ENCODE peak calls at places on chromosomes 16 and 17, in four cellular contexts. Y, K, F and T are unnamed samples. For H3K27me3, the result is how much of the 10 kb centered on the place peaks cover.

GRCh38 chr16:17354121-17354750 is 116.5 kb downstream of the XYLT1 start:
- DNase-seq in Y (no peak), F (no peak), K (no peak), T (peak)

GRCh38 chr17:43579570-43580140 is 33.5 kb upstream of the ETV4 start:
- DNase-seq in Y (no peak), F (peak), K (no peak), T (no peak)

GRCh38 chr17:79549111-79549915 is 61.5 kb downstream of the RBFOX3 start:
- DNase-seq in Y (peak), K (no peak), F (no peak), T (no peak)

GRCh38 chr17:68033636-68034451 is 1.7 kb upstream of the KPNA2 start:
- DNase-seq in K (no peak), Y (peak), F (no peak), T (no peak)

GRCh38 chr16:22075043-22075757 is 17.1 kb upstream of the VWA3A start:
- DNase-seq in Y (no peak), F (peak), K (no peak), T (no peak)

GRCh38 chr16:35735403-35736251 is 2276.2 kb downstream of the TP53TG3F start:
- DNase-seq in F (no peak), Y (peak), K (no peak), T (no peak)

GRCh38 chr17:41212524-41213169 is 13.8 kb upstream of the KRTAP9-2 start:
- DNase-seq in Y (no peak), F (no peak), K (no peak), T (no peak)

GRCh38 chr16:6016530-6017184 is 919.1 kb upstream of the EEF2KMT start:
- DNase-seq in K (no peak), F (peak), Y (peak), T (no peak)

GRCh38 chr17:42553866-42554249 is 1.1 kb downstream of the HSD17B1 start:
- DNase-seq in F (peak), Y (no peak), K (no peak), T (no peak)

GRCh38 chr17:49965522-49965905 is 3.5 kb upstream of the DLX4 start:
- DNase-seq in K (no peak), F (no peak), Y (peak), T (no peak)

GRCh38 chr16:54430491-54431030 is 144.0 kb upstream of the IRX3 start:
- DNase-seq in Y (peak), F (no peak), K (no peak), T (no peak)

GRCh38 chr17:927611-928461 is 51.7 kb downstream of the NXN start:
- DNase-seq in K (no peak), F (peak), Y (peak), T (no peak)

GRCh38 chr17:57609878-57610270 is 135.2 kb downstream of the CCDC182 start:
- DNase-seq in Y (no peak), F (no peak), K (no peak), T (no peak)

GRCh38 chr17:78888911-78889496 is 14.0 kb downstream of the CEP295NL start:
- DNase-seq in Y (no peak), K (no peak), F (no peak), T (no peak)

GRCh38 chr16:75064403-75065148 is 52.0 kb downstream of the LDHD start:
- DNase-seq in Y (no peak), K (no peak), F (no peak), T (no peak)

GRCh38 chr17:14352139-14352538 is 51.3 kb downstream of the HS3ST3B1 start:
- DNase-seq in K (no peak), Y (no peak), F (no peak), T (no peak)

GRCh38 chr17:30113213-30113612 is 3.4 kb upstream of the NSRP1 start:
- DNase-seq in Y (no peak), F (peak), K (no peak), T (no peak)

GRCh38 chr17:43673516-43674323 is 12.0 kb upstream of the MEOX1 start:
- DNase-seq in K (peak), F (peak), Y (peak), T (peak)

GRCh38 chr16:55817236-55817912 is 15.5 kb downstream of the CES1 start:
- DNase-seq in Y (no peak), K (no peak), F (peak), T (no peak)

GRCh38 chr16:1876468-1876867 is 4.5 kb upstream of the MEIOB start:
- DNase-seq in F (no peak), K (no peak), Y (no peak), T (no peak)

GRCh38 chr17:72188801-72189200 is 68.0 kb downstream of the SOX9 start:
- DNase-seq in K (no peak), F (no peak), Y (no peak), T (no peak)

GRCh38 chr17:21361020-21361809 is 14.9 kb upstream of the KCNJ12 start:
- DNase-seq in Y (no peak), K (no peak), F (no peak), T (no peak)

GRCh38 chr17:61897548-61898180 is 30.1 kb downstream of the INTS2 start:
- DNase-seq in K (no peak), Y (peak), F (no peak), T (no peak)

GRCh38 chr16:66152841-66153525 is 213.5 kb upstream of the CDH5 start:
- DNase-seq in F (no peak), Y (no peak), K (no peak), T (no peak)

GRCh38 chr17:76793775-76794174 is 55.9 kb downstream of the MFSD11 start:
- DNase-seq in Y (peak), K (no peak), F (peak), T (no peak)

GRCh38 chr16:23869052-23869451 is 33.3 kb downstream of the PRKCB start:
- DNase-seq in Y (peak), F (no peak), K (no peak), T (no peak)

GRCh38 chr17:43034623-43035293 is 9.7 kb downstream of the RND2 start:
- DNase-seq in F (no peak), Y (peak), K (no peak), T (no peak)

GRCh38 chr17:55420776-55421178 is 858 bp downstream of the MMD start:
- DNase-seq in K (peak), F (peak), Y (peak), T (peak)

GRCh38 chr17:8959312-8959918 is 6.1 kb downstream of the PIK3R5 start:
- DNase-seq in F (no peak), K (no peak), Y (no peak), T (no peak)

DNA sequence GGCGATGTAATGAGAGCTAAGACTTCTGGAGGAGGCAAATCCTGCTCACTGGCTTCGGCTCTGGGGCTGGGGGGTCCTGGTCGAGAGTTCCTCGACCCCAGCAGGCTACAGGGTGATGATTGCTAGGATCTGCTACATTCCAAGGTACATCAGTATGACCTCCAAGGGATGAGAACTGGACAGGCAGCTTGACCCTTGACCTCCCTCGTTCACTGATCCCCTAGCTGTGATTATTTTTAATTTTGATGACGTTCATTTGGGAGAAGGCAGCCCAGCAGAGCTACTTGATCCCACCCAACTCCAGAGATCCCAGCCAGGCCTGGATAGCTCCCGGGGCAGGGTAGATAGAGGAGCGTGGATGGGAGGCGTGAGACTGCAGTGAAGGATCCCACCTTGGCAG is 242.3 kb downstream of the MAF start:
- DNase-seq in Y (no peak), K (no peak), F (no peak), T (no peak)
- H3K27me3 ChIP-seq in Y (under half), K (under half), F (under half), T (under half)

GRCh38 chr16:87602821-87603683 is 744 bp downstream of the JPH3 start:
- DNase-seq in K (no peak), F (no peak), Y (peak), T (no peak)
- H3K27me3 ChIP-seq in K (under half), F (under half), Y (under half), T (half or more)

GRCh38 chr17:36926226-36926625 is 11.0 kb upstream of the LHX1 start:
- DNase-seq in Y (peak), K (no peak), F (no peak), T (no peak)
- H3K27me3 ChIP-seq in Y (under half), K (under half), F (under half), T (half or more)

GRCh38 chr17:7719661-7720060 is 2.1 kb downstream of the DNAH2 start:
- DNase-seq in Y (no peak), K (no peak), F (no peak), T (no peak)
- H3K27me3 ChIP-seq in Y (under half), K (under half), F (under half), T (under half)

DNA sequence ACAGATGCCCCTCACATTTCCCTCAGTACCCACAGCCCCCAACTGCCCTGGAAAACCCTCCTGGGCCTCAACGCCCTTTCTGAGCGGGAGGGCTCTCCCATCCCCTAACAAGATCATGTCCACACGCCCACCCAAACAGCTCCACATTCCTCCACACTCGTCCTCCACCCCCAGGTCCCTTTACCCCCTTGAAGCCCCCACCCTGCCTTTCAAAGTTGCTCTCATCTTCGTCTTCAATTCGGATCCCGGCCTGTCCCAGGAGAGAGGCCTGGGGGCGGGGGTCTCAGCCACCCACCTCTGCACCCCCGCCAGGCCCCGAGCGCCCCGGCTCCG is 14.3 kb downstream of the HOXB4 start:
- DNase-seq in F (no peak), Y (no peak), K (no peak), T (no peak)
- H3K27me3 ChIP-seq in F (under half), Y (half or more), K (under half), T (under half)

GRCh38 chr16:89003831-89004208 is 26.8 kb upstream of the CBFA2T3 start:
- DNase-seq in F (no peak), Y (no peak), K (no peak), T (no peak)
- H3K27me3 ChIP-seq in F (under half), Y (under half), K (under half), T (under half)